ENCODE peak calls at places on chromosome 15, in six cellular contexts. D is adrenal gland; O is effector memory CD4-positive, alpha-beta T cell; J is aorta; W is heart left ventricle; U is SJCRH30. I is an unnamed sample. For H3K4me1 and H3K27me3, the result is how much of the 10 kb centered on the place peaks cover.

GRCh38 chr15:83436513-83437158 is 10.5 kb upstream of the SH3GL3 start:
- DNase-seq in D (no peak), O (no peak), J (no peak), W (no peak), U (peak), I (no peak)

GRCh38 chr15:79091204-79091867 is 756 bp upstream of the RASGRF1 start:
- DNase-seq in D (no peak), O (no peak), J (no peak), W (no peak), U (no peak), I (no peak)

GRCh38 chr15:84099181-84099580 is 136.4 kb upstream of the GOLGA6L4 start:
- DNase-seq in D (peak), O (no peak), J (peak), W (peak), U (peak), I (peak)

GRCh38 chr15:62391565-62392262 is 226.6 kb upstream of the C2CD4B start:
- DNase-seq in D (peak), O (no peak), J (peak), W (peak), U (peak), I (peak)

GRCh38 chr15:93107646-93108045 is 18.6 kb upstream of the RGMA start:
- DNase-seq in D (no peak), O (no peak), J (no peak), W (no peak), U (no peak), I (no peak)

GRCh38 chr15:99437315-99438221 is 128.2 kb upstream of the MEF2A start:
- DNase-seq in D (peak), O (no peak), J (peak), W (no peak), U (no peak), I (no peak)

GRCh38 chr15:79874242-79874641 is 22.6 kb downstream of the MTHFS start:
- DNase-seq in D (no peak), O (no peak), J (no peak), W (no peak), U (peak), I (no peak)

GRCh38 chr15:64883997-64884511 is 27.6 kb upstream of the ANKDD1A start:
- DNase-seq in D (peak), O (peak), J (peak), W (peak), U (peak), I (peak)

GRCh38 chr15:72229076-72229946 is 1.7 kb downstream of the PKM start:
- DNase-seq in D (peak), O (peak), J (peak), W (no peak), U (no peak), I (peak)

GRCh38 chr15:73908030-73908821 is 18.0 kb upstream of the LOXL1 start:
- DNase-seq in D (peak), O (peak), J (peak), W (peak), U (peak), I (peak)

DNA sequence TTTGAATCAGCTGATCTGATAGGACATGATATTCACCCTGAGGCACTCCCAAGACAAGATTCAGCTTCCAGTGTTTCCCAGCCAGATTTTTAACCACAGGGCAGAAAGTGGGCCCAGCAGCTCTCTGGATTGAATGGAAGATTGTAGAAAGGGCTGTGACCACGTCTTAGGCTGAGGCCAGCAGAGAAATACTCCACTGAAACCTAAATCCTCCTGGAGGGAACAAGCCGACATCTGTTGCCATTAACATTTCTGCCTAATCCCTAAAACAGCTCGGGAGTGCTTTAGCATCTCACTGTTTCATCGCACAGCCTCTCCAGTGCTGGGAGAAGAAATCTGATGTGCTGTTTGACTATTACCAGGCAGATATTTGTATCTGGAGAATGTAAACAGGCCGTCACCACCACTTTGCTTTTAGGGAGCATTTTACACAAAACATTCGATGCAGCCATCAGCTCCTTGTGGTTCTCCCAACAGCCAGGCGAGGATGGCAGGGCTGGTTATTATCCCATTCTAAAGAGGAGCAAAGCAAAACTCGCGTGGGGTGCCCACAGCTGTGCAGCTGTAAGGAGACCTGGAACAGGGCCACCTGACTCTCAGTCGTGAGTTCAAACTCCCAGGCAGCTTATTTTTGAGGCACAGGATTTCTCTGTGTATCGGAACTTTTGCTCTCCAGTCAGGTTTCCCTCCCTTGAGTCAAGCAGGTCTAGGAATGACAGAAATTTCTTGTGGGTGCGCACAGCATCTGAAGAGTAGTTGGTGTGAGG is 117.4 kb downstream of the LIPC start:
- DNase-seq in D (peak), O (no peak), J (no peak), W (no peak), U (peak), I (no peak)
- H3K4me1 ChIP-seq in D (under half), O (under half), J (under half), W (under half), U (half or more), I (under half)

DNA sequence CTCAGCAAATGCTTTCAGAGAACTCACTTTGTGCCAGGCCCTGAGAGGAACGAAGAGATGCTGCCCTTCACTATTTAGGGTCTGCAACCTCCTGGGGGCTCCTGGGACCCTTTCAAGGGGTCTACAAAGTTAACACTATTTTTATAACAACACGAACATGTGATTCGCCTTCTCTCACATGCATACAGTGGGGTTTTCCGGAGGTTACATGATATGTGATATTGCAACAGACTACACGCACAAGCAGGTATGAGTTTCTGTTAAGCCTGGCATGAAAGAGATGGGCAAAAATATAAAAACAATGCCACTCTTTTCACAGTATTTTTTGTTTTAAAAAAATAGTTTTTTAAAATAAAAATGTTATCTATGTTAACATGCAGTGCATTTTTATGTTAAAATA is 10.3 kb downstream of the STARD5 start:
- DNase-seq in D (no peak), O (no peak), J (no peak), W (no peak), U (no peak), I (no peak)
- H3K27ac ChIP-seq in D (no peak), O (no peak), J (peak), W (no peak), U (no peak), I (no peak)

GRCh38 chr15:52778457-52778856 is 11.7 kb downstream of the ONECUT1 start:
- DNase-seq in D (no peak), O (no peak), J (no peak), W (no peak), U (no peak), I (no peak)
- H3K27me3 ChIP-seq in D (under half), O (under half), J (under half), W (half or more), U (under half), I (half or more)

GRCh38 chr15:75028991-75029377 is 5.6 kb downstream of the PPCDC start:
- DNase-seq in D (no peak), O (no peak), J (no peak), W (no peak), U (no peak), I (no peak)

GRCh38 chr15:75029378-75030022 is 6.1 kb downstream of the PPCDC start:
- DNase-seq in D (peak), O (peak), J (peak), W (peak), U (peak), I (peak)

GRCh38 chr15:75031773-75032302 is 8.4 kb downstream of the PPCDC start:
- DNase-seq in D (no peak), O (no peak), J (no peak), W (no peak), U (no peak), I (no peak)

GRCh38 chr15:75030023-75030413 is 6.6 kb downstream of the PPCDC start:
- DNase-seq in D (no peak), O (no peak), J (peak), W (peak), U (no peak), I (peak)

DNA sequence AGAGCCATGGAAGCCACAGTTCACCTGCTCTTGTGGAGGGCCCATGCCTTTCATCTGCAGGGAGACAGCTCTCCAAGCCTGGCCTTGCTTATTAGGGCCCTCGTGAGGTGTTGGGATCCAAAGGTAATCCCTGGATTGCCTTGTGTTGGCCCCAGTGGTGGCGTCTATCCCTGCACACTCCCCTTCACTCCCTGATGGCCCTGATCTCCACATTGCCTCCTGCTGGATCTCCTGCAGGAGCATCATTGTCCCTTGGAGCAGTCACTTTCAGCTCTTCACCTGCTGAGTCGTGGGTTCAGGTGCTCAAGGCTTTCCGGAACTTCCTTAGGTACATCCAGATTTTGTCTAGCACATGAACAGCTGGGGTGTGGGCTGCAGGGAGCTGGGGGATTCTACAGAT is 7.0 kb downstream of the PPCDC start:
- DNase-seq in D (no peak), O (no peak), J (no peak), W (no peak), U (no peak), I (no peak)
- H3K4me1 ChIP-seq in D (under half), O (under half), J (under half), W (under half), U (under half), I (under half)

DNA sequence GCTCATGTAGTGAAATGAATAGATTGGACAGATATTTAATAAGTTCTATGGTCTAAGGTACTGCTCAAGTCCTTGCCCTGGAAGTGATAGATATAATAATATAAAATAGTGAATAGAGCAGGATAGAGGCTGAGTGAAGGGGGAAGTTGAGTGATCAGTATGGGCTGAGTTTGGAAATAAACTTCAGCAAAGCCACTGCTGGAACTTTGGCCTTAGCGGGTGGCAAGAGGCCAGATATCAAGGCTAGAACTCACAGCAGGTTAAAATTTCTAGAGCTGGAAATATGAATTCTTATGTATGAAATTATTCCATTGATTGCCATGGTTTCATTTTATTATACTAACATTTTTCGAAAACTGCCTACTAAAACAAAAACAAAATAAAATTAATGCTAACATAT is 267.6 kb upstream of the DPH6 start:
- DNase-seq in D (no peak), O (no peak), J (no peak), W (no peak), U (no peak), I (no peak)
- H3K27ac ChIP-seq in D (no peak), O (no peak), J (no peak), W (no peak), U (no peak), I (no peak)

GRCh38 chr15:51624022-51624421 is 1.5 kb upstream of the DMXL2 start:
- DNase-seq in D (no peak), O (no peak), J (no peak), W (no peak), U (no peak), I (no peak)
- H3K27me3 ChIP-seq in D (under half), O (under half), J (under half), W (under half), U (under half), I (under half)

GRCh38 chr15:67070892-67071664 is 5.7 kb downstream of the SMAD3 start:
- DNase-seq in D (no peak), O (no peak), J (no peak), W (no peak), U (no peak), I (no peak)
- H3K4me1 ChIP-seq in D (under half), O (half or more), J (under half), W (half or more), U (under half), I (half or more)

DNA sequence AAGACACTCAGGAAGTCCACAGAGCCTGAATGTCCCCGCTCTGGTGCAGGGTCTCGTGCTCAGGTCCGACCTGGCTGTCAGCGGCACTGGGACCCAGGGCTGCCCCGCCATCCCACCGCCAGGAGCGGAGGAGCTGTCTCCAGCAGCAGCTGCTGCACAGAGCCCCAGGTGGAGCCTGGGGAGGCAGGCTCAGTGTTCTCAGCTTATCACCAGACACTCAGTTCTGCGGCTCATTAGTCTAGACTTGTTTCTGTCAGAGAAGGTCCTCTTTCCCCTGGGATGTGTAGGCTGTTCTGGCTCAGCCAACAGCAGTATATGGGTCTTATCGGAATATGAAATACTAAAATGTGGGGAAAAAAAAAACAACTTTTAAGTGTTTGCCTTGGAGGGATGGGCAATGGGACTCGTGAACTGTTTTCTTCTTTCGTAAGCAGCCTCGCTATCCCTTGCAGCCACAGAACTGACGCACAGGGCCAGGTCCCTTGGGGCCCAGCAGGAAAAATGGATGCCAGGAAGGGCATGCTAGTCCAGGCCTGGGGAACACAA is 75.9 kb downstream of the KLF13 start:
- DNase-seq in D (peak), O (no peak), J (peak), W (peak), U (peak), I (peak)
- H3K27ac ChIP-seq in D (no peak), O (no peak), J (peak), W (peak), U (peak), I (peak)

GRCh38 chr15:91045065-91045464 is 22.7 kb upstream of the VPS33B start:
- DNase-seq in D (no peak), O (no peak), J (no peak), W (no peak), U (no peak), I (no peak)
- H3K27me3 ChIP-seq in D (under half), O (under half), J (under half), W (under half), U (under half), I (under half)